ENCODE peak calls at places on chromosomes 11 and 22, in five cellular contexts. I is IMR-90, P is HCT116, Z is adipocyte, H is tibial artery. W is an unnamed sample. For H3K4me1 and H3K9me3, the result is how much of the 10 kb centered on the place peaks cover.

GRCh38 chr11:122229611-122230386 is 113.8 kb upstream of the BLID start:
- DNase-seq in I (no peak), P (no peak), Z (no peak), H (no peak), W (no peak)

GRCh38 chr11:134157451-134157850 is 66.3 kb downstream of the NCAPD3 start:
- DNase-seq in I (no peak), P (no peak), Z (peak), H (no peak), W (no peak)

GRCh38 chr22:19611590-19611989 is 87.4 kb upstream of the CLDN5 start:
- DNase-seq in I (no peak), P (no peak), Z (no peak), H (no peak), W (no peak)

GRCh38 chr11:10922944-10923343 is 65.1 kb upstream of the ZBED5 start:
- DNase-seq in I (no peak), P (no peak), Z (no peak), H (no peak), W (no peak)

GRCh38 chr11:119085523-119085878 is 820 bp downstream of the HMBS start:
- DNase-seq in I (no peak), P (no peak), Z (no peak), H (no peak), W (peak)

GRCh38 chr11:70844387-70844786 is 408.0 kb downstream of the SHANK2 start:
- DNase-seq in I (no peak), P (no peak), Z (no peak), H (no peak), W (no peak)

GRCh38 chr11:128494418-128495332 is 92.7 kb downstream of the ETS1 start:
- DNase-seq in I (no peak), P (no peak), Z (peak), H (no peak), W (no peak)

GRCh38 chr22:38938221-38938620 is 19.2 kb upstream of the APOBEC3A start:
- DNase-seq in I (no peak), P (no peak), Z (no peak), H (no peak), W (no peak)

GRCh38 chr22:34804588-34804987 is 261.4 kb upstream of the ISX start:
- DNase-seq in I (no peak), P (no peak), Z (no peak), H (no peak), W (no peak)

GRCh38 chr11:124938206-124938765 is 2.4 kb upstream of the HEPACAM start:
- DNase-seq in I (peak), P (no peak), Z (peak), H (no peak), W (peak)

GRCh38 chr11:9462806-9463537 is 2.2 kb downstream of the ZNF143 start:
- DNase-seq in I (no peak), P (no peak), Z (no peak), H (no peak), W (no peak)

GRCh38 chr11:29629281-29629680 is 387.5 kb downstream of the KCNA4 start:
- DNase-seq in I (no peak), P (no peak), Z (no peak), H (no peak), W (peak)

GRCh38 chr11:8075119-8075726 is 5.8 kb upstream of the TUB start:
- DNase-seq in I (no peak), P (no peak), Z (no peak), H (no peak), W (peak)

GRCh38 chr11:69569306-69570200 is 71.4 kb upstream of the CCND1 start:
- DNase-seq in I (no peak), P (no peak), Z (no peak), H (no peak), W (no peak)

GRCh38 chr22:46676479-46676878 is 56.3 kb downstream of the GRAMD4 start:
- DNase-seq in I (no peak), P (no peak), Z (no peak), H (no peak), W (no peak)
- H3K4me1 ChIP-seq in I (under half), P (under half), Z (under half), H (under half), W (under half)

GRCh38 chr22:49674479-49674830 is 153.2 kb downstream of the BRD1 start:
- DNase-seq in I (no peak), P (no peak), Z (no peak), H (no peak), W (no peak)

GRCh38 chr22:49671331-49672012 is 156.2 kb downstream of the BRD1 start:
- DNase-seq in I (no peak), P (no peak), Z (no peak), H (no peak), W (no peak)

GRCh38 chr22:49670610-49671330 is 156.9 kb downstream of the BRD1 start:
- DNase-seq in I (no peak), P (no peak), Z (no peak), H (no peak), W (no peak)

GRCh38 chr22:49672013-49672516 is 155.6 kb downstream of the BRD1 start:
- DNase-seq in I (no peak), P (no peak), Z (no peak), H (no peak), W (no peak)

DNA sequence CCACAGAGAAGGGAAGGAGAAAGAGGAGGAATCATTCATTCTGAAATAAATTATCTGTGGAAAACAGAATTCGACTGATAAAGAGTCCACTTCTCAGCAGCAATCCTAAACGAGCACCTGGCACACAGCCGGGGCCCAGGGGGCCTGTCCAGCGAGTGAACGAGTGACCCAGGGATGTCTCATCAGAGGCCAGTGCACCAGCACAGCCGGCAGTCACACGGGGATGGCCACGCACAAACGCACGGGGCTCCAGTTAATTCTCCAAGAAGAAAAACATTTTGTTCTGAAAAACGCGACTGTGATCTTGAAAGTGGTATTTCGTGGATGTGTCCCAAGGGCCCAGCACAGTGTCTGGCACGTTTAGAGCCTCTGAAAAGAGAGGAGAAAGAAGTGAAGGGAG is 154.6 kb downstream of the BRD1 start:
- DNase-seq in I (no peak), P (no peak), Z (no peak), H (no peak), W (no peak)
- H3K9me3 ChIP-seq in I (under half), P (under half), Z (under half), H (under half), W (under half)

GRCh38 chr22:27751277-27752070 is 50.1 kb downstream of the MN1 start:
- DNase-seq in I (no peak), P (no peak), Z (no peak), H (no peak), W (peak)

GRCh38 chr22:27750866-27751265 is 50.7 kb downstream of the MN1 start:
- DNase-seq in I (no peak), P (no peak), Z (no peak), H (no peak), W (no peak)

GRCh38 chr22:27748355-27749168 is 53.0 kb downstream of the MN1 start:
- DNase-seq in I (peak), P (no peak), Z (peak), H (no peak), W (peak)

GRCh38 chr22:27747396-27748256 is 53.9 kb downstream of the MN1 start:
- DNase-seq in I (no peak), P (no peak), Z (peak), H (peak), W (peak)

DNA sequence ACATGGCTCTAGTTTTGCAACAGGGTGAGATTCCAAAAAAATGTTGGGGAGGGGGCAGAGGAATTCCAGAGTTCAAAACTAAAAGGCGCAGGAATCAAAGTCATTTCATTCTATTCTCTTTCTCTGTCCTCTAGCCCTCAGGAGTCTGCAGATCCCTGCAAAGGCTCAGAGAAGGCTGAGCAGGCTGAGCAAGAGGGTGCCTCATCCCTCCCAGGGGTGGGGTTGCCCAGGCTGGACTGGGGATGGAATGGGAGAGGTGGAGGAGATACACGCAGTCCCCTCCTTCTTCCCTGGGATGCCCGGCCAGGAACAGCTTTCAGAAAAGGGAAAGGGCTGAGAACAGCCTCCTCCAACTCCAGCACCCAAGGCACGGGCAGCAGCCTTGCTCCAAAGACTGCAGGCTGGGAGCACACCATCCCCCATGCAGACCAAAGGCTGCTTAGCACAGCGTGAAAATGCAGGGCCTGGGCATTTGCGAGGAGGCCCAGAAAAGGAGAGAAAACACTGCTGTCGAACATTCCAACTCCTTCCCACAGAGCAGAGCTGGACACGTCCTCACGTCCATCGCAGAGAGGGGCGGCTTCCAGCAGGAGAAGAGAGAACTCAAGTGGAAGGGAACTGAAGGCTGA is 51.8 kb downstream of the MN1 start:
- DNase-seq in I (peak), P (no peak), Z (peak), H (peak), W (peak)
- H3K4me1 ChIP-seq in I (under half), P (under half), Z (half or more), H (under half), W (half or more)

GRCh38 chr11:58864335-58864734 is 19.8 kb upstream of the GLYATL2 start:
- DNase-seq in I (no peak), P (no peak), Z (no peak), H (no peak), W (no peak)

GRCh38 chr11:58866788-58867187 is 22.3 kb upstream of the GLYATL2 start:
- DNase-seq in I (peak), P (no peak), Z (no peak), H (no peak), W (peak)

GRCh38 chr11:58856806-58857205 is 12.3 kb upstream of the GLYATL2 start:
- DNase-seq in I (no peak), P (no peak), Z (no peak), H (no peak), W (no peak)

GRCh38 chr11:58863697-58864096 is 19.2 kb upstream of the GLYATL2 start:
- DNase-seq in I (no peak), P (no peak), Z (no peak), H (no peak), W (no peak)

DNA sequence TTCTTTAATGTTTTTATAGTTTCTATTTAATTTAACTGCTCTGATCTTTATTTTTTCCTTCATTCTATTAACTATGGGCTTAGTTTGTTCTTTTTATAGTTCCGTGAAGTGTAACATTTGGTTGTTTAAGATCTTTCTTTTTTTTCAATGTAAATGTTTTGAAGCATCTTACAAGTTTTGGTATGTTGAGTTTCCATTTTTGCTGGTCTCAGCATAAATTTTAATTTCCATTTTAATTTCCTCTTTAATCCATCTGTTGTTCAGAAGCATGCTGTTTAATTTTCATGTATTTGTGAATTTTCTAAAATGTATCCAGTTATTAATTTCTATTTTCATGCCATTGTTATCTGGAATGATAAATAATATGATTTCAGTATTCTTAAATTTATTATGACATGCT is 17.0 kb upstream of the GLYATL2 start:
- DNase-seq in I (no peak), P (no peak), Z (no peak), H (no peak), W (no peak)
- H3K9me3 ChIP-seq in I (under half), P (under half), Z (under half), H (under half), W (under half)

GRCh38 chr22:41929158-41929896 is 2.7 kb upstream of the TNFRSF13C start:
- DNase-seq in I (no peak), P (no peak), Z (no peak), H (no peak), W (no peak)
- H3K4me1 ChIP-seq in I (under half), P (under half), Z (under half), H (under half), W (under half)

DNA sequence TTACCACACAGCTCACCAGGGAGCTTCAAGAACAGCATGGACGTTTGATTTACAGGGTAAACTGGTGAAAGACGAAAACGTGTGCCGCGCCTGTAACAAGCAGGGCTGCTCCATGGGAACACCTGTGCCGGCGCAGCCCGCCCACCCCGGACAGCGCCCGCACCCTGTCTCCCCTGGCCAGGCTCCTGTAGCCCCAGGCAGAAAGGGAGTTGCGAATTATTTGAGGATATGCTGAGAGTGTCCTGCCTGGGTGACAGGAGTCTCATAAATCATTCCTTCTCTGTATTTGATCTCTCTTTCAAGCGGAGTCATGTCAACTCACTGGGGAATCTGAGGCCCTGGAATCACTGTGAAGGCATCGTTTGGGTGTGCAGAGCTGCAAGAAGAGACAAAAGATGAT is 804.3 kb downstream of the OPCML start:
- DNase-seq in I (no peak), P (no peak), Z (no peak), H (no peak), W (no peak)
- H3K9me3 ChIP-seq in I (under half), P (under half), Z (under half), H (under half), W (under half)

GRCh38 chr11:68567553-68567952 is 107.0 kb downstream of the PPP6R3 start:
- DNase-seq in I (no peak), P (no peak), Z (no peak), H (no peak), W (no peak)

GRCh38 chr11:68563454-68563853 is 102.9 kb downstream of the PPP6R3 start:
- DNase-seq in I (no peak), P (no peak), Z (no peak), H (no peak), W (no peak)

GRCh38 chr11:68560216-68560615 is 99.7 kb downstream of the PPP6R3 start:
- DNase-seq in I (no peak), P (no peak), Z (no peak), H (no peak), W (no peak)

GRCh38 chr11:68565768-68566167 is 105.2 kb downstream of the PPP6R3 start:
- DNase-seq in I (no peak), P (no peak), Z (no peak), H (no peak), W (no peak)

DNA sequence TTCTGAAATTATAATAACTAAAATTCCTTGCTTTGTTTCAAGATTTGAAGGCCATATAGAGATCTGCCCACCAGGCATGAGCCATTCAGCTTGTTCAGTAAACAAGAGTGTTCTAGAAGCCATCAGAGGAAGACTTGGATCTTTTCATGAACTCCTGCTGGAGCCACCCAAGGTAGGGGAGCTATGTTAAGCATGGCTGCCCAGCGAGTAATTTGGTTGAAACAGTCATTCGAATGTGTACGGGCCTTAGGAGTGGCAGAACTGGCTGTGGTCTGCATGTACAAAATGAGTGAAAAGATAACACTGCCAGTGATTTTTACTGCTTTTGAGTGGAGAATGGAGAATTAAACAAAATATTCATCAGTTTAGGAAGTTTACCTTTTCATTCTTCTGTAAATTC is 103.7 kb downstream of the PPP6R3 start:
- DNase-seq in I (no peak), P (no peak), Z (no peak), H (no peak), W (no peak)
- H3K4me1 ChIP-seq in I (under half), P (under half), Z (under half), H (under half), W (under half)

GRCh38 chr11:74866557-74866956 is 82.3 kb downstream of the XRRA1 start:
- DNase-seq in I (no peak), P (no peak), Z (no peak), H (no peak), W (no peak)

GRCh38 chr11:74860743-74861142 is 88.1 kb downstream of the XRRA1 start:
- DNase-seq in I (no peak), P (no peak), Z (no peak), H (no peak), W (no peak)

GRCh38 chr11:74863410-74863809 is 85.5 kb downstream of the XRRA1 start:
- DNase-seq in I (no peak), P (no peak), Z (no peak), H (no peak), W (no peak)
- H3K9me3 ChIP-seq in I (under half), P (under half), Z (under half), H (under half), W (under half)

GRCh38 chr11:73157141-73158010 is 15.3 kb upstream of the FCHSD2 start:
- DNase-seq in I (peak), P (no peak), Z (peak), H (peak), W (peak)
- H3K4me1 ChIP-seq in I (under half), P (under half), Z (under half), H (under half), W (under half)

W was measured in GM23248.